ENCODE peak calls at places on chromosomes 2 and 18, in ten cellular contexts. L is erythroblast, E is tibial artery, X is sigmoid colon, A is GM04503, U is LoVo, K is HEK293T, T is GM04504, I is mucosa of descending colon, S is RPMI7951. O is an unnamed sample.

GRCh38 chr2:105437708-105438103 is 38.9 kb upstream of the FHL2 start:
- DNase-seq in T (peak; percentile 50), S (peak; percentile 89), X (no peak), A (peak; percentile 51), L (no peak), E (no peak), I (no peak), K (no peak), U (no peak), O (no peak)

GRCh38 chr2:202494856-202495604 is 118.9 kb downstream of the BMPR2 start:
- DNase-seq in E (no peak), S (no peak), I (no peak), T (no peak), L (no peak), U (no peak), A (no peak), X (no peak), K (no peak), O (no peak)

GRCh38 chr2:45690223-45690622 is 38.7 kb downstream of the PRKCE start:
- DNase-seq in I (no peak), U (no peak), E (no peak), A (no peak), K (no peak), S (peak; percentile 17), L (no peak), T (no peak), X (no peak), O (no peak)

GRCh38 chr2:1563084-1563857 is 150.0 kb downstream of the TPO start:
- DNase-seq in L (no peak), K (no peak), A (no peak), U (no peak), X (peak; percentile 40), T (no peak), E (no peak), I (no peak), S (no peak), O (no peak)

GRCh38 chr2:67845557-67846114 is 217.2 kb downstream of the C1D start:
- DNase-seq in S (no peak), U (no peak), T (no peak), A (no peak), K (peak; percentile 9), L (no peak), E (no peak), X (peak; percentile 56), I (no peak), O (no peak)

GRCh38 chr2:19799881-19800780 is 101.7 kb downstream of the TTC32 start:
- DNase-seq in E (no peak), T (no peak), A (no peak), I (no peak), X (no peak), L (no peak), S (peak; percentile 94), K (no peak), U (no peak), O (no peak)

GRCh38 chr2:6760132-6760531 is 105.6 kb downstream of the CMPK2 start:
- DNase-seq in S (no peak), L (no peak), I (no peak), K (no peak), E (no peak), U (no peak), A (no peak), X (no peak), T (no peak), O (no peak)

GRCh38 chr2:152309352-152310214 is 25.4 kb upstream of the FMNL2 start:
- DNase-seq in E (no peak), T (no peak), A (no peak), S (no peak), K (no peak), X (no peak), I (no peak), L (no peak), U (no peak), O (no peak)

GRCh38 chr18:23938046-23938756 is 76.4 kb upstream of the TTC39C start:
- DNase-seq in X (no peak), U (no peak), E (no peak), L (no peak), S (no peak), T (no peak), A (no peak), I (no peak), K (no peak), O (no peak)

GRCh38 chr18:62486290-62486964 is 36.4 kb upstream of the ZCCHC2 start:
- DNase-seq in I (no peak), X (no peak), K (no peak), A (no peak), T (no peak), L (no peak), U (peak; percentile 96), E (no peak), S (peak; percentile 57), O (peak; percentile 60)

GRCh38 chr2:106098081-106098480 is 96.0 kb downstream of the UXS1 start:
- DNase-seq in E (no peak), T (no peak), I (no peak), K (peak; percentile 17), L (no peak), X (no peak), U (no peak), S (no peak), A (no peak), O (peak; percentile 11)

GRCh38 chr2:238505892-238506280 is 79.2 kb downstream of the ASB1 start:
- DNase-seq in E (peak; percentile 43), T (no peak), I (no peak), L (no peak), A (no peak), S (no peak), X (peak; percentile 26), K (no peak), U (no peak), O (no peak)

O was measured in endothelial cell of umbilical vein.